ENCODE peak calls at places on chromosomes 4 and X, in five cellular contexts. E is lower lobe of right lung, L is ovary, H is pancreas, S is bronchial epithelial cell. P is an unnamed sample.

GRCh38 chrX:39199429-39199828 is 398.2 kb downstream of the MID1IP1 start:
- DNase-seq in L (no peak), E (no peak), H (no peak), S (no peak), P (no peak)

GRCh38 chr4:54800831-54801530 is 143.2 kb downstream of the KIT start:
- DNase-seq in E (no peak), L (no peak), S (no peak), H (no peak), P (no peak)

GRCh38 chr4:65943076-65943475 is 272.8 kb upstream of the EPHA5 start:
- DNase-seq in L (no peak), H (no peak), E (no peak), S (peak), P (peak)

GRCh38 chr4:161555689-161556660 is 607.8 kb downstream of the FSTL5 start:
- DNase-seq in L (no peak), E (no peak), H (no peak), S (peak), P (peak)

GRCh38 chr4:143514432-143514831 is 930 bp downstream of the SMARCA5 start:
- DNase-seq in L (peak), S (peak), E (peak), H (peak), P (peak)

GRCh38 chrX:74613350-74614192 is 853 bp downstream of the RLIM start:
- DNase-seq in L (no peak), H (no peak), E (peak), S (peak), P (no peak)

GRCh38 chr4:188904617-188905016 is 765.4 kb downstream of the TRIML1 start:
- DNase-seq in H (no peak), L (no peak), S (no peak), E (no peak), P (no peak)

GRCh38 chr4:165301833-165302232 is 25.6 kb upstream of the MSMO1 start:
- DNase-seq in E (no peak), S (no peak), L (no peak), H (no peak), P (peak)

GRCh38 chr4:77593101-77593500 is 12.5 kb upstream of the CXCL13 start:
- DNase-seq in E (no peak), H (no peak), L (no peak), S (no peak), P (peak)

GRCh38 chr4:156971623-156972369 is at the start of gene PDGFC:
- DNase-seq in L (peak), H (peak), E (peak), S (no peak), P (no peak)

GRCh38 chr4:24753519-24753918 is 41.9 kb upstream of the SOD3 start:
- DNase-seq in L (no peak), S (peak), E (no peak), H (no peak), P (no peak)

GRCh38 chr4:164304861-164305260 is 449.1 kb upstream of the SMIM31 start:
- DNase-seq in H (no peak), E (no peak), S (peak), L (no peak), P (no peak)

GRCh38 chrX:74420194-74421035 is 878 bp upstream of the SLC16A2 start:
- DNase-seq in E (peak), H (peak), S (peak), L (peak), P (peak)

GRCh38 chrX:133685806-133686205 is 270.5 kb upstream of the GPC4 start:
- DNase-seq in E (no peak), L (no peak), S (no peak), H (no peak), P (no peak)

GRCh38 chrX:53685711-53686110 is 808 bp downstream of the HUWE1 start:
- DNase-seq in S (peak), H (no peak), E (no peak), L (no peak), P (no peak)

GRCh38 chr4:3702084-3702521 is 64.1 kb upstream of the ADRA2C start:
- DNase-seq in S (no peak), L (no peak), E (peak), H (no peak), P (no peak)

GRCh38 chr4:70632028-70632427 is 3.5 kb downstream of the ENAM start:
- DNase-seq in E (no peak), H (no peak), L (no peak), S (peak), P (peak)

GRCh38 chr4:42454755-42455154 is 57.5 kb downstream of the SHISA3 start:
- DNase-seq in S (peak), E (no peak), L (no peak), H (no peak), P (no peak)

GRCh38 chr4:76459291-76459723 is 24.3 kb downstream of the SHROOM3 start:
- DNase-seq in H (no peak), S (peak), L (no peak), E (no peak), P (peak)

GRCh38 chr4:116389139-116389538 is 696.2 kb downstream of the TRAM1L1 start:
- DNase-seq in E (no peak), H (no peak), L (no peak), S (no peak), P (no peak)

GRCh38 chr4:77190053-77190452 is 33.0 kb downstream of the CCNG2 start:
- DNase-seq in S (peak), L (no peak), H (no peak), E (no peak), P (no peak)

GRCh38 chr4:5373327-5373726 is 322.0 kb downstream of the STK32B start:
- DNase-seq in S (no peak), E (no peak), L (no peak), H (no peak), P (no peak)

GRCh38 chr4:168475745-168476144 is 4.5 kb downstream of the DDX60L start:
- DNase-seq in L (no peak), H (no peak), S (peak), E (no peak), P (no peak)

GRCh38 chr4:94889523-94889922 is 131.8 kb downstream of the BMPR1B start:
- DNase-seq in E (no peak), L (no peak), S (no peak), H (no peak), P (peak)

GRCh38 chr4:32775049-32775448 is 2054.9 kb downstream of the PCDH7 start:
- DNase-seq in H (no peak), E (no peak), S (peak), L (no peak), P (peak)

GRCh38 chrX:45009371-45010000 is 136.5 kb downstream of the KDM6A start:
- DNase-seq in H (no peak), S (peak), E (no peak), L (no peak), P (no peak)

GRCh38 chrX:155957843-155958242 is 39.7 kb upstream of the IL9R start:
- DNase-seq in S (no peak), E (no peak), L (no peak), H (no peak), P (no peak)

GRCh38 chr4:7581477-7581876 is 146.7 kb upstream of the PSAPL1 start:
- DNase-seq in E (no peak), H (no peak), L (peak), S (no peak), P (peak)

GRCh38 chr4:40564004-40564403 is 65.7 kb downstream of the RBM47 start:
- DNase-seq in E (no peak), H (no peak), L (no peak), S (peak), P (no peak)

GRCh38 chr4:168197926-168198325 is 105.6 kb downstream of the ANXA10 start:
- DNase-seq in E (no peak), L (no peak), H (no peak), S (peak), P (peak)

GRCh38 chr4:147737623-147738022 is 5.7 kb downstream of the ARHGAP10 start:
- DNase-seq in H (no peak), E (no peak), L (no peak), S (no peak), P (no peak)

GRCh38 chrX:96682516-96682915 is 2.1 kb upstream of the DIAPH2 start:
- DNase-seq in E (no peak), L (no peak), S (no peak), H (no peak), P (no peak)

GRCh38 chrX:44903842-44904530 is 31.0 kb downstream of the KDM6A start:
- DNase-seq in S (no peak), L (no peak), H (no peak), E (no peak), P (no peak)

GRCh38 chr4:23324291-23324690 is 565.6 kb downstream of the PPARGC1A start:
- DNase-seq in L (no peak), H (no peak), E (no peak), S (peak), P (no peak)

DNA sequence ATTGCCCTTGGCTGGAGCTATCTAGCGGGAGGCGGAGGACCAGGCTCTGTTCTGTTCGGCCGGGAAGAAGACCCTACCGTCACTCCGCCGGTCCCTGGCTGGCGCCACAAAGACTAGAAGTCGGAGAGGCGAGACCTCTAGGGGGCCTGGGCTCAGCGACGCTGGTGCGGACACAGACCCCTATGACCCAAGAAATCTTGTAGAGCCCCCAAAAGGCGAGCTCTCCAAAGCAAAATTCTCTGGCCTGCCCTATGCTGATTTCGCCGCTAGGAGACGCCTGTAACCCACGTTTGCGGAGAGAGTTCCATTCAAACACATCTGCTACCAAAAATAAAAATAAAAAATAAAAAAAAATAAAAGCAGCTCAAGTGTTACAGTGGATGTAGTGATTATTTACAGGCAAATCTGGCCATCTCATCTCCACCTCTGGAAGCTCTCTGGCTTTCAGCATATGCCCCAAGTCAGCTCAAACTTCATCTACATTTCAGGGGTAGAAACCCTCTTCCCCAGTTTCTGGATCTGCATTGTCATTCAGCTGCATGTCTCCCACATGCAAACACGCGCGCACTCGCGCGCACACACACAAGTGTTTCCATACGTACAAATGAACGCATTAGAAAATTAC is 2.4 kb upstream of the PCDH10 start:
- DNase-seq in L (peak), S (peak), E (no peak), H (no peak), P (no peak)
- H3K4me3 ChIP-seq in L (peak), S (no peak), E (peak), H (no peak), P (peak)

DNA sequence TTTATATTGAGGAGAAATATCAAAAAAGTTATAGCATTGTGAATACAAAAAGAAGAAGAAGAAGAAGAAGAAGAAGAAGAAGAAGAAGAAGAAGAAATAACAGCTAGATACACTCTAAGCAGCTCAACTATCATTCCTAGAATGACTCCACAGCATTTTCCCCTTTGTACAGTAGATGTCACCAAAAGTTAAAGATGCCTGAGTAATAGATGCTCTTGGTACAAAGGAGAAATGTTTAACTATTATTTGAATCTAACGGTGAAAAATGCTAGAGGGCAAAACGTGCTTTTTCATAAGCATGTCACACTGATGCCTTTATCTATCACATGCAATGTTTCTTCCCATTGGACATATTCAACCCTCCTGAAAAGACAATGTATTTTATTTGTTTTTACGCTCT is 178.4 kb upstream of the GPRIN3 start:
- DNase-seq in S (peak), H (no peak), E (no peak), L (no peak), P (no peak)
- TF ChIP-seq CTCF in S (peak), H (no peak), E (peak), L (no peak), P (peak)

GRCh38 chrX:103310592-103311400 is at the start of gene BEX2:
- DNase-seq in L (peak), H (peak), E (peak), S (peak), P (peak)

GRCh38 chrX:103311401-103311785 is 603 bp upstream of the BEX2 start:
- DNase-seq in L (no peak), S (no peak), E (no peak), H (no peak), P (no peak)

GRCh38 chrX:103304705-103305104 is 6.1 kb downstream of the BEX2 start:
- DNase-seq in E (no peak), L (no peak), H (no peak), S (no peak), P (no peak)

GRCh38 chrX:103309860-103310591 is 764 bp downstream of the BEX2 start:
- DNase-seq in L (peak), E (no peak), S (no peak), H (no peak), P (no peak)
- H3K4me3 ChIP-seq in L (peak), E (peak), S (peak), H (peak), P (peak)

GRCh38 chrX:103157511-103158316 is 57.2 kb upstream of the BEX4 start:
- DNase-seq in E (no peak), S (peak), L (no peak), H (peak), P (peak)

GRCh38 chrX:103153661-103154060 is 60.7 kb upstream of the NXF3 start:
- DNase-seq in S (peak), E (no peak), H (no peak), L (no peak), P (no peak)

GRCh38 chrX:103155201-103155600 is 59.7 kb upstream of the BEX4 start:
- DNase-seq in L (no peak), E (no peak), H (no peak), S (peak), P (no peak)

DNA sequence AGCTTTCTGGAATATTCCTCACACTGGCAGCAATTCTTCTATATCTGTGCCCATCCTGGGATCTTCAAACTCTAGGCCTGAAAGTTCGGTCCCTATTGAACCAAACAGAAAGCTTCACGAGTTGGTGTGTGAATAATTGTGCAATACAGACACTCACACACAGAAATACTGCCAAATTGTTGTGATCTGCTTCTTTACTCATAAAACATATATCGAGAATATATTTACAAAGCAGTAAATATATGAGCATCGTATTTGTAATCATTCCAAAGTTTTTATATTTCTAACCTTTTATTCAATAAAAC is 56.6 kb upstream of the BEX4 start:
- DNase-seq in L (no peak), S (no peak), E (no peak), H (no peak), P (no peak)
- TF ChIP-seq CTCF in L (no peak), S (no peak), E (no peak), H (no peak), P (no peak)

P was measured in astrocyte of the cerebellum.